ENCODE peak calls at places on chromosome 5, in five cellular contexts. One of them, this sample, is unnamed.

GRCh38 chr5:2186472-2187015 is 303.8 kb upstream of the IRX4 start:
- DNase-seq in kidney glomerular epithelial cell: no peak
- DNase-seq in HS-27A: no peak
- DNase-seq in stomach: no peak
- DNase-seq in SW 1271: no peak
- DNase-seq in this sample: peak; percentile 29

GRCh38 chr5:113495402-113495801 is 7.1 kb upstream of the MCC start:
- DNase-seq in SW 1271: no peak
- DNase-seq in kidney glomerular epithelial cell: no peak
- DNase-seq in stomach: no peak
- DNase-seq in HS-27A: no peak
- DNase-seq in this sample: no peak

GRCh38 chr5:171666815-171667214 is 118.8 kb upstream of the SMIM23 start:
- DNase-seq in stomach: no peak
- DNase-seq in kidney glomerular epithelial cell: no peak
- DNase-seq in HS-27A: no peak
- DNase-seq in SW 1271: no peak
- DNase-seq in this sample: no peak

GRCh38 chr5:132381614-132382013 is 12.1 kb downstream of the SLC22A5 start:
- DNase-seq in kidney glomerular epithelial cell: no peak
- DNase-seq in SW 1271: no peak
- DNase-seq in HS-27A: no peak
- DNase-seq in stomach: no peak
- DNase-seq in this sample: no peak

GRCh38 chr5:94968507-94969095 is 316.3 kb downstream of the MCTP1 start:
- DNase-seq in SW 1271: peak; percentile 57
- DNase-seq in stomach: no peak
- DNase-seq in kidney glomerular epithelial cell: peak; percentile 78
- DNase-seq in HS-27A: no peak
- DNase-seq in this sample: no peak

GRCh38 chr5:178246736-178247135 is 14.1 kb upstream of the PHYKPL start:
- DNase-seq in HS-27A: no peak
- DNase-seq in kidney glomerular epithelial cell: no peak
- DNase-seq in SW 1271: no peak
- DNase-seq in stomach: no peak
- DNase-seq in this sample: no peak

GRCh38 chr5:14032944-14033343 is 88.5 kb upstream of the DNAH5 start:
- DNase-seq in SW 1271: no peak
- DNase-seq in HS-27A: peak; percentile 95
- DNase-seq in stomach: no peak
- DNase-seq in kidney glomerular epithelial cell: peak; percentile 13
- DNase-seq in this sample: no peak

GRCh38 chr5:128201065-128201926 is 117.7 kb downstream of the SLC12A2 start:
- DNase-seq in kidney glomerular epithelial cell: peak; percentile 65
- DNase-seq in HS-27A: no peak
- DNase-seq in stomach: peak; percentile 93
- DNase-seq in SW 1271: peak; percentile 11
- DNase-seq in this sample: peak; percentile 91

GRCh38 chr5:39616131-39616530 is 191.4 kb upstream of the DAB2 start:
- DNase-seq in HS-27A: no peak
- DNase-seq in kidney glomerular epithelial cell: no peak
- DNase-seq in SW 1271: no peak
- DNase-seq in stomach: no peak
- DNase-seq in this sample: no peak

GRCh38 chr5:127313847-127314473 is 23.4 kb downstream of the MEGF10 start:
- DNase-seq in SW 1271: no peak
- DNase-seq in kidney glomerular epithelial cell: peak; percentile 15
- DNase-seq in stomach: peak; percentile 71
- DNase-seq in HS-27A: no peak
- DNase-seq in this sample: peak; percentile 58

GRCh38 chr5:138464388-138465287 is 641 bp upstream of the EGR1 start:
- DNase-seq in SW 1271: peak; percentile 97
- DNase-seq in HS-27A: peak; percentile 87
- DNase-seq in stomach: peak; percentile 97
- DNase-seq in kidney glomerular epithelial cell: peak; percentile 96
- DNase-seq in this sample: peak; percentile 98

GRCh38 chr5:109299557-109299956 is 110.2 kb downstream of the PJA2 start:
- DNase-seq in HS-27A: no peak
- DNase-seq in SW 1271: no peak
- DNase-seq in stomach: no peak
- DNase-seq in kidney glomerular epithelial cell: no peak
- DNase-seq in this sample: no peak

GRCh38 chr5:112109331-112109993 is 309.6 kb downstream of the EPB41L4A start:
- DNase-seq in HS-27A: no peak
- DNase-seq in stomach: peak; percentile 61
- DNase-seq in SW 1271: no peak
- DNase-seq in kidney glomerular epithelial cell: peak; percentile 9
- DNase-seq in this sample: no peak

GRCh38 chr5:178274826-178275537 is 42.4 kb upstream of the PHYKPL start:
- DNase-seq in kidney glomerular epithelial cell: no peak
- DNase-seq in HS-27A: no peak
- DNase-seq in SW 1271: no peak
- DNase-seq in stomach: no peak
- DNase-seq in this sample: no peak

GRCh38 chr5:131640043-131640856 is 5.2 kb upstream of the RAPGEF6 start:
- DNase-seq in SW 1271: no peak
- DNase-seq in kidney glomerular epithelial cell: peak; percentile 28
- DNase-seq in stomach: no peak
- DNase-seq in HS-27A: no peak
- DNase-seq in this sample: no peak

GRCh38 chr5:124057161-124057814 is 545.3 kb downstream of the CSNK1G3 start:
- DNase-seq in HS-27A: no peak
- DNase-seq in kidney glomerular epithelial cell: no peak
- DNase-seq in stomach: peak; percentile 62
- DNase-seq in SW 1271: no peak
- DNase-seq in this sample: peak; percentile 46

GRCh38 chr5:57831942-57832341 is 349.3 kb upstream of the ACTBL2 start:
- DNase-seq in HS-27A: no peak
- DNase-seq in stomach: no peak
- DNase-seq in SW 1271: no peak
- DNase-seq in kidney glomerular epithelial cell: no peak
- DNase-seq in this sample: no peak

This sample was measured in ureter.